ENCODE peak calls at places on chromosomes 11 and 22, in five cellular contexts. V, K, N, Y and C are unnamed samples.

GRCh38 chr11:74980627-74981026 is 8.1 kb upstream of the NEU3 start:
- DNase-seq in V (no peak), K (no peak), N (no peak), Y (no peak), C (no peak)

GRCh38 chr11:122727101-122727929 is 71.8 kb downstream of the UBASH3B start:
- DNase-seq in V (no peak), K (peak), N (no peak), Y (no peak), C (no peak)

GRCh38 chr11:116808262-116809175 is 14.6 kb downstream of the APOA4 start:
- DNase-seq in V (no peak), K (peak), N (no peak), Y (no peak), C (peak)

GRCh38 chr11:63768232-63769043 is at the start of gene ZFTA:
- DNase-seq in V (peak), K (peak), N (peak), Y (peak), C (peak)

GRCh38 chr22:29308791-29309262 is 2.4 kb downstream of the GAS2L1 start:
- DNase-seq in V (no peak), K (peak), N (no peak), Y (no peak), C (no peak)

GRCh38 chr11:94139421-94139820 is 10.8 kb downstream of the PANX1 start:
- DNase-seq in V (no peak), K (no peak), N (no peak), Y (no peak), C (no peak)

GRCh38 chr22:49242480-49242879 is 585.2 kb downstream of the BRD1 start:
- DNase-seq in V (no peak), K (no peak), N (no peak), Y (no peak), C (no peak)

GRCh38 chr11:65530157-65530496 is 5.2 kb downstream of the SCYL1 start:
- DNase-seq in V (no peak), K (no peak), N (no peak), Y (no peak), C (no peak)

GRCh38 chr11:64127267-64128072 is 38.4 kb downstream of the MACROD1 start:
- DNase-seq in V (no peak), K (no peak), N (no peak), Y (no peak), C (no peak)

GRCh38 chr11:134486106-134486505 is 74.1 kb upstream of the B3GAT1 start:
- DNase-seq in V (no peak), K (no peak), N (no peak), Y (no peak), C (no peak)

GRCh38 chr11:2383823-2384722 is 7.0 kb downstream of the CD81 start:
- DNase-seq in V (no peak), K (peak), N (no peak), Y (no peak), C (peak)
- H3K4me3 ChIP-seq in V (no peak), K (peak), N (no peak), Y (no peak), C (no peak)

GRCh38 chr22:33640900-33641299 is 279.4 kb downstream of the LARGE1 start:
- DNase-seq in V (no peak), K (no peak), N (no peak), Y (no peak), C (no peak)
- H3K4me3 ChIP-seq in V (no peak), K (no peak), N (no peak), Y (no peak), C (no peak)

GRCh38 chr11:10855295-10855694 is 2.6 kb downstream of the ZBED5 start:
- DNase-seq in V (no peak), K (no peak), N (no peak), Y (no peak), C (no peak)

GRCh38 chr11:10858505-10859360 is 880 bp upstream of the ZBED5 start:
- DNase-seq in V (peak), K (peak), N (peak), Y (peak), C (peak)

GRCh38 chr11:10857604-10858504 is at the start of gene ZBED5:
- DNase-seq in V (peak), K (peak), N (peak), Y (peak), C (peak)

GRCh38 chr11:10861047-10861446 is 3.2 kb upstream of the ZBED5 start:
- DNase-seq in V (no peak), K (no peak), N (no peak), Y (no peak), C (no peak)

GRCh38 chr11:10856689-10857603 is 907 bp downstream of the ZBED5 start:
- DNase-seq in V (no peak), K (peak), N (no peak), Y (no peak), C (peak)
- H3K4me3 ChIP-seq in V (peak), K (peak), N (peak), Y (peak), C (peak)

GRCh38 chr22:40221055-40221414 is 43.3 kb downstream of the TNRC6B start:
- DNase-seq in V (no peak), K (no peak), N (no peak), Y (no peak), C (no peak)

GRCh38 chr22:40224702-40225101 is 47.0 kb downstream of the TNRC6B start:
- DNase-seq in V (no peak), K (no peak), N (no peak), Y (no peak), C (no peak)

GRCh38 chr22:40218152-40218551 is 40.4 kb downstream of the TNRC6B start:
- DNase-seq in V (no peak), K (no peak), N (no peak), Y (no peak), C (no peak)

GRCh38 chr22:40218723-40219294 is 41.1 kb downstream of the TNRC6B start:
- DNase-seq in V (no peak), K (no peak), N (no peak), Y (no peak), C (no peak)

GRCh38 chr22:40220316-40221054 is 42.8 kb downstream of the TNRC6B start:
- DNase-seq in V (no peak), K (no peak), N (no peak), Y (no peak), C (no peak)
- H3K4me3 ChIP-seq in V (no peak), K (no peak), N (no peak), Y (no peak), C (no peak)

GRCh38 chr11:83195176-83195531 is 1.6 kb downstream of the ANKRD42 start:
- DNase-seq in V (no peak), K (no peak), N (no peak), Y (no peak), C (no peak)
- H3K4me3 ChIP-seq in V (peak), K (peak), N (peak), Y (peak), C (no peak)

GRCh38 chr22:44702479-44703219 is 645 bp downstream of the PRR5 start:
- DNase-seq in V (peak), K (no peak), N (no peak), Y (no peak), C (no peak)

GRCh38 chr22:44705022-44705297 is 3.0 kb downstream of the PRR5 start:
- DNase-seq in V (no peak), K (no peak), N (no peak), Y (no peak), C (no peak)

GRCh38 chr22:44704159-44705021 is 2.4 kb downstream of the PRR5 start:
- DNase-seq in V (no peak), K (no peak), N (no peak), Y (no peak), C (no peak)

GRCh38 chr22:44701824-44702478 is at the start of gene PRR5:
- DNase-seq in V (peak), K (peak), N (peak), Y (no peak), C (peak)

DNA sequence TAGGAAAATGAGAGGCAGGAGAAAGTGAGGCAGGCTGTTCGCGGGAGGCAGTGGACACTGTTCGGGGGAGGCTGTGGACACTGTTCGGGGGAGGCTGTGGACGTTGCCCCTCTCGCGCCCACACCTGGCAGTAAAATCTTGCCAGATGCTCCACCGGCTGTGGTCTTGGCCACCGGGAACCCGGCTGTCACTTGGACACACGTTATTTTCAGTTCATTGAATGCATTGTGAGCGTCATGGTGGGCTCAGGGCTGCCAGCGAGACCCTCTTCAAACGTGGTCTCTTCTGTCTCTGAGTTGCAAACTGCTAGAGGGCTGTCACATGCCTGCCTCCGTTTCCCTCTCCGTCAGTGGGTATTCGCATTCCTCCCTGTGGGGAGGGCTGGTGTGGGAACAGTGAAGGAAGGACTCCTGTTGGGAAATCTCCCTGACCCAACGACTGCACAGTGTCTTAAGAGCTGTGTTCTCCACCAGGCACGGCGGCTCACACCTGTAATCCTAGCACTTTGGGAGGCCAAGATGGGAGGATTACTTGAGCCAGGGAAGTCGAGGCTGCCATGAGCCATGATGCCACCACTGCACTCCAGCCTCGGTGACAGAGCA is 1.4 kb downstream of the PRR5 start:
- DNase-seq in V (no peak), K (no peak), N (no peak), Y (no peak), C (no peak)
- H3K4me3 ChIP-seq in V (peak), K (peak), N (no peak), Y (no peak), C (peak)

GRCh38 chr22:20585640-20586402 is 78.4 kb downstream of the MED15 start:
- DNase-seq in V (peak), K (no peak), N (no peak), Y (no peak), C (no peak)

GRCh38 chr22:20586403-20586745 is 79.0 kb downstream of the MED15 start:
- DNase-seq in V (peak), K (no peak), N (no peak), Y (no peak), C (no peak)

GRCh38 chr22:20584029-20584871 is 76.8 kb downstream of the MED15 start:
- DNase-seq in V (no peak), K (no peak), N (no peak), Y (no peak), C (no peak)

GRCh38 chr22:20583471-20583922 is 76.1 kb downstream of the MED15 start:
- DNase-seq in V (peak), K (no peak), N (no peak), Y (peak), C (no peak)

DNA sequence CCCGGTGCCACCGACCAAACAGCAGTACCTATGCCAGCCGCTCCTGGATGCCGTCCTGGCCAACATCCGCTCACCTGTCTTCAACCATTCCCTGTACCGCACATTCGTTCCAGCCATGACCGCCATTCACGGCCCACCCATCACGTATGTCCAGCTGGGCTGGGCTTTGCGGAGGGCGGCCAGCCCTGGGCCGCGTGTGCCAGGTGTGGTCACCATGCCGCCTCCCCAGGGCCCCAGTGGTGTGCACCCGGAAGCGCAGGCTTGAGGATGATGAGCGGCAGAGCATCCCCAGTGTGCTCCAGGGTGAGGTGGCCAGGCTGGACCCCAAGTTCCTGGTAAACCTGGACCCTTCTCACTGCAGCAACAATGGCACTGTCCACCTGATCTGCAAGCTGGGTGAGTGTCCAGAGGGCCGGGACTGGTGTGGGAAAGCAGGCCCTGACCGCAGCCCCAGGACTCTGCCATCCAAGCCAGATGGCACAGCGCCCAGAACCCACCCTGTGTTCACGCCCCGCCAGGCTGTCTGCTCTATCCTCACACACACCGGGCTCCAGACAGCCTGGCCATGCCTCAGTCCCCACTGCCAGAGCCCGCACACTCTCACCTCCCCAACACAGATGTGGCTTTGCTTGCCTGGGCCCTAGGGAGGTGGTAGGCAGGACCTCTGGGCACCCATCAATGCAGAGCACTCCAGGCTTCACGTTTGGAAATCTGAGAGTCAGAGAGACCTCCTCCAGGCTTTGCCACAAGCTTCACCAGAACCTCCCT is 77.6 kb downstream of the MED15 start:
- DNase-seq in V (no peak), K (no peak), N (no peak), Y (no peak), C (no peak)
- H3K4me3 ChIP-seq in V (no peak), K (no peak), N (no peak), Y (no peak), C (no peak)

GRCh38 chr22:50674127-50674493 is 1.5 kb downstream of the SHANK3 start:
- DNase-seq in V (no peak), K (no peak), N (no peak), Y (no peak), C (no peak)
- H3K4me3 ChIP-seq in V (no peak), K (peak), N (peak), Y (peak), C (no peak)

GRCh38 chr11:103926990-103927389 is 109.5 kb upstream of the DDI1 start:
- DNase-seq in V (no peak), K (no peak), N (no peak), Y (no peak), C (no peak)
- H3K4me3 ChIP-seq in V (no peak), K (no peak), N (no peak), Y (no peak), C (no peak)

GRCh38 chr11:114201219-114201618 is 95.0 kb upstream of the NNMT start:
- DNase-seq in V (no peak), K (no peak), N (no peak), Y (no peak), C (no peak)

GRCh38 chr11:114200785-114201184 is 95.4 kb upstream of the NNMT start:
- DNase-seq in V (no peak), K (no peak), N (no peak), Y (no peak), C (no peak)

GRCh38 chr11:114199051-114199450 is 97.1 kb upstream of the NNMT start:
- DNase-seq in V (no peak), K (no peak), N (no peak), Y (no peak), C (no peak)

GRCh38 chr11:114200351-114200750 is 95.8 kb upstream of the NNMT start:
- DNase-seq in V (no peak), K (no peak), N (no peak), Y (no peak), C (no peak)

GRCh38 chr11:114202011-114202609 is 94.1 kb upstream of the NNMT start:
- DNase-seq in V (no peak), K (no peak), N (no peak), Y (no peak), C (no peak)
- H3K4me3 ChIP-seq in V (no peak), K (no peak), N (no peak), Y (no peak), C (no peak)